ENCODE peak calls at places on chromosomes 11 and 22, in eight cellular contexts. One of them, this sample, is unnamed.

GRCh38 chr11:113618360-113618759 is 87.7 kb downstream of the TMPRSS5 start:
- DNase-seq in epithelial cell of proximal tubule: no peak
- DNase-seq in endothelial cell: no peak
- DNase-seq in heart right ventricle: no peak
- DNase-seq in choroid plexus epithelial cell: peak; percentile 11
- DNase-seq in AG20443: peak; percentile 76
- DNase-seq in CD8-positive, alpha-beta T cell: no peak
- DNase-seq in PC-3: peak; percentile 98
- DNase-seq in this sample: no peak

GRCh38 chr22:37678372-37678771 is 2.9 kb downstream of the LGALS1 start:
- DNase-seq in epithelial cell of proximal tubule: no peak
- DNase-seq in endothelial cell: no peak
- DNase-seq in heart right ventricle: no peak
- DNase-seq in choroid plexus epithelial cell: no peak
- DNase-seq in AG20443: no peak
- DNase-seq in CD8-positive, alpha-beta T cell: no peak
- DNase-seq in PC-3: no peak
- DNase-seq in this sample: no peak

GRCh38 chr11:80462211-80462610 is 1021.4 kb upstream of the TENM4 start:
- DNase-seq in epithelial cell of proximal tubule: peak; percentile 40
- DNase-seq in endothelial cell: no peak
- DNase-seq in heart right ventricle: no peak
- DNase-seq in choroid plexus epithelial cell: peak; percentile 60
- DNase-seq in AG20443: no peak
- DNase-seq in CD8-positive, alpha-beta T cell: no peak
- DNase-seq in PC-3: peak; percentile 69
- DNase-seq in this sample: no peak

GRCh38 chr22:47206819-47207218 is 444.4 kb downstream of the TBC1D22A start:
- DNase-seq in epithelial cell of proximal tubule: no peak
- DNase-seq in endothelial cell: no peak
- DNase-seq in heart right ventricle: no peak
- DNase-seq in choroid plexus epithelial cell: no peak
- DNase-seq in AG20443: no peak
- DNase-seq in CD8-positive, alpha-beta T cell: no peak
- DNase-seq in PC-3: no peak
- DNase-seq in this sample: peak; percentile 19

GRCh38 chr11:74493816-74494630 is 499 bp upstream of the LIPT2 start:
- DNase-seq in epithelial cell of proximal tubule: no peak
- DNase-seq in endothelial cell: no peak
- DNase-seq in heart right ventricle: no peak
- DNase-seq in choroid plexus epithelial cell: no peak
- DNase-seq in AG20443: peak; percentile 81
- DNase-seq in CD8-positive, alpha-beta T cell: no peak
- DNase-seq in PC-3: peak; percentile 80
- DNase-seq in this sample: no peak

GRCh38 chr11:70205049-70205725 is 2.1 kb downstream of the FADD start:
- DNase-seq in epithelial cell of proximal tubule: no peak
- DNase-seq in endothelial cell: no peak
- DNase-seq in heart right ventricle: no peak
- DNase-seq in choroid plexus epithelial cell: peak; percentile 44
- DNase-seq in AG20443: no peak
- DNase-seq in CD8-positive, alpha-beta T cell: no peak
- DNase-seq in PC-3: no peak
- DNase-seq in this sample: no peak

GRCh38 chr11:111303476-111303875 is 5.1 kb downstream of the POU2AF3 start:
- DNase-seq in epithelial cell of proximal tubule: no peak
- DNase-seq in endothelial cell: no peak
- DNase-seq in heart right ventricle: no peak
- DNase-seq in choroid plexus epithelial cell: no peak
- DNase-seq in AG20443: no peak
- DNase-seq in CD8-positive, alpha-beta T cell: no peak
- DNase-seq in PC-3: peak; percentile 67
- DNase-seq in this sample: peak; percentile 64

GRCh38 chr22:24997023-24997422 is 44.5 kb downstream of the KIAA1671 start:
- DNase-seq in epithelial cell of proximal tubule: no peak
- DNase-seq in endothelial cell: no peak
- DNase-seq in heart right ventricle: no peak
- DNase-seq in choroid plexus epithelial cell: no peak
- DNase-seq in AG20443: no peak
- DNase-seq in CD8-positive, alpha-beta T cell: no peak
- DNase-seq in PC-3: no peak
- DNase-seq in this sample: no peak

GRCh38 chr11:2302844-2303626 is 1.2 kb downstream of the TSPAN32 start:
- DNase-seq in epithelial cell of proximal tubule: no peak
- DNase-seq in endothelial cell: no peak
- DNase-seq in heart right ventricle: peak; percentile 86
- DNase-seq in choroid plexus epithelial cell: no peak
- DNase-seq in AG20443: no peak
- DNase-seq in CD8-positive, alpha-beta T cell: no peak
- DNase-seq in PC-3: no peak
- DNase-seq in this sample: no peak

GRCh38 chr11:88418508-88418907 is 81.0 kb upstream of the CTSC start:
- DNase-seq in epithelial cell of proximal tubule: no peak
- DNase-seq in endothelial cell: no peak
- DNase-seq in heart right ventricle: no peak
- DNase-seq in choroid plexus epithelial cell: no peak
- DNase-seq in AG20443: no peak
- DNase-seq in CD8-positive, alpha-beta T cell: no peak
- DNase-seq in PC-3: peak; percentile 78
- DNase-seq in this sample: no peak

GRCh38 chr11:93585758-93586157 is 42.6 kb upstream of the SMCO4 start:
- DNase-seq in epithelial cell of proximal tubule: peak; percentile 57
- DNase-seq in endothelial cell: no peak
- DNase-seq in heart right ventricle: no peak
- DNase-seq in choroid plexus epithelial cell: peak; percentile 90
- DNase-seq in AG20443: peak; percentile 93
- DNase-seq in CD8-positive, alpha-beta T cell: no peak
- DNase-seq in PC-3: peak; percentile 66
- DNase-seq in this sample: no peak

This sample was measured in mucosa of descending colon.